ENCODE peak calls at places on chromosomes 13 and 19, in five cellular contexts. One of them, this sample, is unnamed.

GRCh38 chr19:18300930-18301717 is 19.7 kb upstream of the JUND start:
- DNase-seq in brain microvascular endothelial cell: peak; percentile 45
- DNase-seq in GM06990: no peak
- DNase-seq in CD4-positive, alpha-beta T cell: no peak
- DNase-seq in Caco-2: peak; percentile 45
- DNase-seq in this sample: no peak

GRCh38 chr13:23979361-23980159 is 82.3 kb upstream of the C1QTNF9B start:
- DNase-seq in Caco-2: peak; percentile 75
- DNase-seq in CD4-positive, alpha-beta T cell: no peak
- DNase-seq in GM06990: peak; percentile 39
- DNase-seq in brain microvascular endothelial cell: peak; percentile 91
- DNase-seq in this sample: no peak

GRCh38 chr13:109155301-109155761 is 525.9 kb downstream of the MYO16 start:
- DNase-seq in brain microvascular endothelial cell: peak; percentile 89
- DNase-seq in GM06990: no peak
- DNase-seq in CD4-positive, alpha-beta T cell: no peak
- DNase-seq in Caco-2: no peak
- DNase-seq in this sample: no peak

GRCh38 chr19:38266981-38267597 is 2.7 kb downstream of the SPINT2 start:
- DNase-seq in GM06990: no peak
- DNase-seq in CD4-positive, alpha-beta T cell: no peak
- DNase-seq in Caco-2: peak; percentile 42
- DNase-seq in brain microvascular endothelial cell: peak; percentile 47
- DNase-seq in this sample: no peak

GRCh38 chr13:111484129-111484925 is 163.9 kb downstream of the TEX29 start:
- DNase-seq in brain microvascular endothelial cell: no peak
- DNase-seq in GM06990: no peak
- DNase-seq in Caco-2: no peak
- DNase-seq in CD4-positive, alpha-beta T cell: no peak
- DNase-seq in this sample: no peak

GRCh38 chr19:19588546-19588945 is 29.9 kb downstream of the PBX4 start:
- DNase-seq in brain microvascular endothelial cell: no peak
- DNase-seq in CD4-positive, alpha-beta T cell: no peak
- DNase-seq in GM06990: no peak
- DNase-seq in Caco-2: no peak
- DNase-seq in this sample: no peak

GRCh38 chr19:23070353-23070781 is 46.5 kb upstream of the ZNF730 start:
- DNase-seq in GM06990: no peak
- DNase-seq in brain microvascular endothelial cell: peak; percentile 46
- DNase-seq in CD4-positive, alpha-beta T cell: no peak
- DNase-seq in Caco-2: no peak
- DNase-seq in this sample: no peak

GRCh38 chr19:44621367-44621766 is 8.0 kb downstream of the IGSF23 start:
- DNase-seq in CD4-positive, alpha-beta T cell: no peak
- DNase-seq in brain microvascular endothelial cell: no peak
- DNase-seq in Caco-2: no peak
- DNase-seq in GM06990: no peak
- DNase-seq in this sample: no peak

GRCh38 chr19:55443824-55444719 is 972 bp upstream of the SHISA7 start:
- DNase-seq in brain microvascular endothelial cell: no peak
- DNase-seq in Caco-2: no peak
- DNase-seq in CD4-positive, alpha-beta T cell: no peak
- DNase-seq in GM06990: no peak
- DNase-seq in this sample: no peak

GRCh38 chr19:55441692-55442321 is 1.3 kb downstream of the SHISA7 start:
- DNase-seq in GM06990: no peak
- DNase-seq in Caco-2: no peak
- DNase-seq in brain microvascular endothelial cell: no peak
- DNase-seq in CD4-positive, alpha-beta T cell: no peak
- DNase-seq in this sample: no peak

GRCh38 chr19:55442372-55443044 is 592 bp downstream of the SHISA7 start:
- DNase-seq in brain microvascular endothelial cell: no peak
- DNase-seq in GM06990: no peak
- DNase-seq in Caco-2: no peak
- DNase-seq in CD4-positive, alpha-beta T cell: no peak
- DNase-seq in this sample: no peak

GRCh38 chr19:55444720-55445045 is 1.6 kb upstream of the SHISA7 start:
- DNase-seq in GM06990: no peak
- DNase-seq in Caco-2: no peak
- DNase-seq in brain microvascular endothelial cell: no peak
- DNase-seq in CD4-positive, alpha-beta T cell: no peak
- DNase-seq in this sample: no peak

GRCh38 chr19:55443045-55443823 is at the start of gene SHISA7:
- DNase-seq in GM06990: no peak
- DNase-seq in Caco-2: no peak
- DNase-seq in CD4-positive, alpha-beta T cell: no peak
- DNase-seq in brain microvascular endothelial cell: no peak
- DNase-seq in this sample: no peak
- H3K27me3 ChIP-seq in GM06990: peaks cover 3% of the 10 kb centered on the region
- H3K27me3 ChIP-seq in Caco-2: peaks cover 10% of the 10 kb centered on the region
- H3K27me3 ChIP-seq in CD4-positive, alpha-beta T cell: peaks cover 77% of the 10 kb centered on the region
- H3K27me3 ChIP-seq in brain microvascular endothelial cell: peaks cover 42% of the 10 kb centered on the region
- H3K27me3 ChIP-seq in this sample: peaks cover 25% of the 10 kb centered on the region

DNA sequence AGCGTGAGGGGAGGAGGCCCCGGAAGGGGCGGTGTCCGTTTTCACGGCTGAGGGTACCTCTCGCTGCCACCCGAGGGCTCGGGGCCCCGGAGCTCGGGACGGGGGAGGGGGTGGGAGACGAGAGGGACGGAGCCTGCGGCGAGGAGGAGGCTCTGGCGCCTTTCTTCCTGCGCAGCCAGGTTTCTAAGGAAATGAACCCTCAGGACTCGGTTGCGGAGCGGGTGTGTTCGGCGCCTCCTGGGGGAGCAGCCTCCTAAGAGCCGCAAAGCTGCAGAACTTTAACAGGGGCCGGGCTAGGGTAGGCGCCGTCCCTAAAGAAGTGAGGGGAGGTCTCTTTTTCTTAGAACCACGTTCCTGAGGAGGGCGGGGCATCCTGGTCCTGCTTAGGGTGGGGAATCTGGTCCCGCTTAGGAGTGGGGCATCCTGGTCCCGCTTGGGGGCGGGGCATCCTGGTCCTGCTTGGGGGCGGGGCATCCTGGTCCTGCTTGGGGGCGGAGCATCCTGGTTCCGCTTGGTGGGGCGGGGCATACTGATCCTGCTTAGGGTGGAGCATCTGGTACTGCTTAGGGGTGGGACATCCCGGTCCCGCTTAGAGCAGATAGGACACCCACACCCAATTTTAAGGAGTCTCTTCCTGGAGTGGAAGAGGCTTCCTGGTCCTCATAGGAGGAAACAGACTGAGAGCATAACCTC is 6.2 kb downstream of the SYT5 start:
- DNase-seq in Caco-2: peak; percentile 83
- DNase-seq in CD4-positive, alpha-beta T cell: no peak
- DNase-seq in brain microvascular endothelial cell: peak; percentile 62
- DNase-seq in GM06990: peak; percentile 36
- DNase-seq in this sample: no peak
- H3K27me3 ChIP-seq in Caco-2: no peaks in the 10 kb centered on the region
- H3K27me3 ChIP-seq in CD4-positive, alpha-beta T cell: peaks cover 77% of the 10 kb centered on the region
- H3K27me3 ChIP-seq in brain microvascular endothelial cell: no peaks in the 10 kb centered on the region
- H3K27me3 ChIP-seq in GM06990: no peaks in the 10 kb centered on the region
- H3K27me3 ChIP-seq in this sample: peaks cover 6% of the 10 kb centered on the region

DNA sequence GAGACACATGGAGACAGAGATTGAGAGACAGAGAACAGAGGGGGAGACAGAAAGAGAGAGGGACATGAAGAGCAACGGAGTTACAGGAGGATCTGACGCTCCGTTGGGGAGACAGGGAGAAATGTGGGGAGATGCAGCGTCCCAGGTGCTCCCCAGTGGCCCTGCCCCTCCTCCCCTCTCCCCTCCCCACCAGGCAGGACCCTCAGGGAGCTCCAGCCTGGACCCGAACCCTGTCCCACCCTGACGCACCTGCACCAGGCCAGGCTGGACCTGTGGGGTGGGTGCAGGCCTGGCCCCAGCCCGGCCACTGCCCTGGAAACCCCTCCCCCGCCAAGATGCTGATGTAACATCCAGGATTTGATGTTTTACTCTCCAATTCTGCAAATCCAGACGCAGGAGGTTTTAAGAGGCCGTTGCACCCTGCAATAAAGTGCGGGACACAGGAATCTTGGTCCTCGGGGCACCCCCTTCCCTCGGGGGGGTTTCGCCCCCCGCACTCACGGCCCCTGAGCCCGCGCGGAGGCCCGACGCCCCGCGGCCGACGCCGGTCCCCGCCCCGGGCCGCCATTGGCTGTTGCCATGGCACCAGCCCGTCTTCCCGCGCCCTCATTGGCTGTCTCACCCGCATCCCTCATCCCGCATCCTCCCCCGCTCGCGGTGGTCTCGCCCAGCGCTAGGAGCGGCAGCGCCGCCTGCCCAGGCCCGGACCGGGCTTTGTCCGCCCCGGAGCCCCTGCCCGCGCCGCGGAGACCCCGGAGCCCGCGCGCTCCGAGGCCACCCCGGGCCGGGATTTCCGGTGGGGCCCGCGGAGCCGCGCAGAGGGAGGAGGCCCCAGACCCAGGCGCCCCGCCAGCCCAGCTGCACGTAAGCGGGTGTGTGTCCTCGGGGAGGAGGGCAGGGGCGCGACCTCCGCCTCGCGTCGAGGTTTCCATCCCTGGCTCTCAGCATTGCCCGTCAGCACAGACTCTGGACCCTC is at the start of gene APC2:
- DNase-seq in brain microvascular endothelial cell: no peak
- DNase-seq in CD4-positive, alpha-beta T cell: no peak
- DNase-seq in GM06990: no peak
- DNase-seq in Caco-2: no peak
- DNase-seq in this sample: no peak
- H3K27me3 ChIP-seq in brain microvascular endothelial cell: peaks cover 67% of the 10 kb centered on the region
- H3K27me3 ChIP-seq in CD4-positive, alpha-beta T cell: peaks cover 87% of the 10 kb centered on the region
- H3K27me3 ChIP-seq in GM06990: peaks cover 5% of the 10 kb centered on the region
- H3K27me3 ChIP-seq in Caco-2: no peaks in the 10 kb centered on the region
- H3K27me3 ChIP-seq in this sample: peaks cover 67% of the 10 kb centered on the region

GRCh38 chr19:29245221-29245620 is 32.3 kb upstream of the UQCRFS1 start:
- DNase-seq in brain microvascular endothelial cell: no peak
- DNase-seq in CD4-positive, alpha-beta T cell: no peak
- DNase-seq in GM06990: no peak
- DNase-seq in Caco-2: no peak
- DNase-seq in this sample: no peak
- H3K27me3 ChIP-seq in brain microvascular endothelial cell: no peaks in the 10 kb centered on the region
- H3K27me3 ChIP-seq in CD4-positive, alpha-beta T cell: no peaks in the 10 kb centered on the region
- H3K27me3 ChIP-seq in GM06990: no peaks in the 10 kb centered on the region
- H3K27me3 ChIP-seq in Caco-2: no peaks in the 10 kb centered on the region
- H3K27me3 ChIP-seq in this sample: no peaks in the 10 kb centered on the region

This sample was measured in esophagus squamous epithelium.